ENCODE peak calls at places on chromosomes 2 and 18, in six cellular contexts. H is ovary; B is stimulated activated CD8-positive, alpha-beta memory T cell treated with anti-CD3 and anti-CD28 coated beads, Interleukin-4, amount 100 ng/mL, for 1 hour; J is T-cell; P is aorta; D is NCI-H748 treated with DMSO at 0.1 percent for 48 hours. A is an unnamed sample.

GRCh38 chr2:10935953-10936942 is 24.5 kb downstream of the KCNF1 start:
- DNase-seq in H (no peak), P (no peak), B (no peak), J (no peak), D (peak), A (no peak)

GRCh38 chr2:144835634-144836351 is 315.9 kb upstream of the ZEB2 start:
- DNase-seq in H (no peak), J (no peak), B (no peak), D (no peak), P (no peak), A (no peak)

GRCh38 chr2:152055366-152056108 is 43.3 kb downstream of the CACNB4 start:
- DNase-seq in P (no peak), H (no peak), D (no peak), B (no peak), J (no peak), A (no peak)

GRCh38 chr18:28080876-28081300 is 96.0 kb downstream of the CDH2 start:
- DNase-seq in J (no peak), H (no peak), D (no peak), P (no peak), B (no peak), A (no peak)

GRCh38 chr2:178306351-178307073 is 112.2 kb downstream of the OSBPL6 start:
- DNase-seq in H (no peak), B (no peak), J (no peak), P (no peak), D (peak), A (no peak)

GRCh38 chr2:101200714-101201113 is 49.5 kb upstream of the TBC1D8 start:
- DNase-seq in J (no peak), H (no peak), P (no peak), B (no peak), D (no peak), A (no peak)

GRCh38 chr2:206375956-206376355 is 67.4 kb upstream of the ADAM23 start:
- DNase-seq in J (no peak), P (no peak), H (no peak), B (no peak), D (no peak), A (no peak)

GRCh38 chr2:219418155-219418569 is at the start of gene DES:
- DNase-seq in D (no peak), P (peak), J (no peak), H (peak), B (no peak), A (no peak)

GRCh38 chr2:218807626-218808025 is 24.0 kb downstream of the PRKAG3 start:
- DNase-seq in H (no peak), P (no peak), J (no peak), D (no peak), B (no peak), A (no peak)

GRCh38 chr2:45011621-45012602 is 2.7 kb upstream of the SIX2 start:
- DNase-seq in D (no peak), P (no peak), H (no peak), B (no peak), J (no peak), A (no peak)

GRCh38 chr2:156947261-156947660 is 310.2 kb upstream of the GALNT5 start:
- DNase-seq in J (no peak), B (no peak), H (no peak), P (no peak), D (no peak), A (no peak)

GRCh38 chr2:43288417-43289305 is 62.3 kb upstream of the ZFP36L2 start:
- DNase-seq in H (no peak), P (no peak), B (no peak), D (no peak), J (no peak), A (no peak)

GRCh38 chr2:146246017-146246733 is 1598.7 kb upstream of the ACVR2A start:
- DNase-seq in B (no peak), D (no peak), J (no peak), H (no peak), P (no peak), A (no peak)

GRCh38 chr2:200382883-200383282 is 76.4 kb downstream of the SPATS2L start:
- DNase-seq in H (no peak), J (no peak), B (no peak), D (no peak), P (no peak), A (no peak)